ENCODE peak calls at places on chromosome 18, in nine cellular contexts. U, C, K, A, V, Z, N, H and D are unnamed samples.

GRCh38 chr18:51363384-51363783 is 165.9 kb upstream of the MEX3C start:
- DNase-seq in U (no peak), C (no peak), K (no peak), A (no peak), V (no peak), Z (no peak), N (no peak), H (no peak), D (no peak)

GRCh38 chr18:76573325-76574025 is 78.4 kb upstream of the ZNF516 start:
- DNase-seq in U (peak), C (no peak), K (no peak), A (no peak), V (peak), Z (no peak), N (no peak), H (no peak), D (peak)

GRCh38 chr18:378039-378438 is 110.2 kb upstream of the THOC1 start:
- DNase-seq in U (no peak), C (no peak), K (no peak), A (no peak), V (no peak), Z (no peak), N (no peak), H (no peak), D (no peak)

GRCh38 chr18:48453330-48454063 is 44.3 kb upstream of the ZBTB7C start:
- DNase-seq in U (no peak), C (no peak), K (no peak), A (no peak), V (no peak), Z (no peak), N (no peak), H (no peak), D (peak)

GRCh38 chr18:75782826-75783225 is 355.3 kb upstream of the SMIM21 start:
- DNase-seq in U (no peak), C (no peak), K (no peak), A (no peak), V (no peak), Z (no peak), N (no peak), H (no peak), D (no peak)

GRCh38 chr18:59917422-59917821 is 17.6 kb downstream of the PMAIP1 start:
- DNase-seq in U (peak), C (no peak), K (peak), A (no peak), V (no peak), Z (no peak), N (no peak), H (no peak), D (peak)

GRCh38 chr18:73638709-73639108 is 508.9 kb downstream of the FBXO15 start:
- DNase-seq in U (peak), C (no peak), K (no peak), A (no peak), V (no peak), Z (no peak), N (no peak), H (no peak), D (no peak)

GRCh38 chr18:55779461-55779710 is 191.4 kb upstream of the TCF4 start:
- DNase-seq in U (no peak), C (no peak), K (no peak), A (no peak), V (no peak), Z (no peak), N (peak), H (no peak), D (peak)

GRCh38 chr18:80009661-80010550 is 21.5 kb upstream of the TXNL4A start:
- DNase-seq in U (peak), C (no peak), K (peak), A (no peak), V (peak), Z (no peak), N (peak), H (no peak), D (peak)

GRCh38 chr18:67001052-67001451 is 397.2 kb upstream of the CDH19 start:
- DNase-seq in U (no peak), C (no peak), K (no peak), A (no peak), V (peak), Z (no peak), N (no peak), H (no peak), D (no peak)

GRCh38 chr18:370753-371615 is 103.1 kb upstream of the THOC1 start:
- DNase-seq in U (no peak), C (no peak), K (no peak), A (no peak), V (no peak), Z (no peak), N (no peak), H (no peak), D (no peak)

GRCh38 chr18:76657911-76658475 is 163.0 kb upstream of the ZNF516 start:
- DNase-seq in U (no peak), C (no peak), K (no peak), A (no peak), V (no peak), Z (no peak), N (no peak), H (no peak), D (no peak)

GRCh38 chr18:50967714-50968661 is at the start of gene ELAC1:
- DNase-seq in U (peak), C (peak), K (peak), A (peak), V (peak), Z (peak), N (peak), H (peak), D (peak)

GRCh38 chr18:11529081-11529480 is 80.3 kb upstream of the SLC35G4 start:
- DNase-seq in U (peak), C (no peak), K (no peak), A (no peak), V (no peak), Z (no peak), N (no peak), H (no peak), D (no peak)

GRCh38 chr18:79389689-79390088 is 6.0 kb upstream of the NFATC1 start:
- DNase-seq in U (no peak), C (no peak), K (no peak), A (no peak), V (no peak), Z (no peak), N (no peak), H (no peak), D (no peak)

GRCh38 chr18:23703057-23703986 is 14.1 kb downstream of the LAMA3 start:
- DNase-seq in U (peak), C (no peak), K (no peak), A (no peak), V (no peak), Z (peak), N (no peak), H (no peak), D (peak)
- TF ChIP-seq CTCF in U (peak), C (no peak), K (peak), A (peak), V (peak), Z (peak), N (peak), H (no peak), D (peak)

GRCh38 chr18:7111134-7111533 is 6.5 kb downstream of the LAMA1 start:
- DNase-seq in U (no peak), C (no peak), K (no peak), A (no peak), V (no peak), Z (no peak), N (no peak), H (no peak), D (no peak)

GRCh38 chr18:7116832-7117389 is 686 bp downstream of the LAMA1 start:
- DNase-seq in U (no peak), C (no peak), K (no peak), A (no peak), V (no peak), Z (no peak), N (no peak), H (peak), D (peak)

GRCh38 chr18:7117390-7118355 is at the start of gene LAMA1:
- DNase-seq in U (peak), C (no peak), K (no peak), A (no peak), V (no peak), Z (no peak), N (no peak), H (peak), D (peak)

GRCh38 chr18:7116001-7116831 is 1.4 kb downstream of the LAMA1 start:
- DNase-seq in U (peak), C (no peak), K (no peak), A (no peak), V (peak), Z (no peak), N (no peak), H (no peak), D (peak)
- H3K4me3 ChIP-seq in U (peak), C (no peak), K (no peak), A (peak), V (peak), Z (peak), N (peak), H (peak), D (peak)

DNA sequence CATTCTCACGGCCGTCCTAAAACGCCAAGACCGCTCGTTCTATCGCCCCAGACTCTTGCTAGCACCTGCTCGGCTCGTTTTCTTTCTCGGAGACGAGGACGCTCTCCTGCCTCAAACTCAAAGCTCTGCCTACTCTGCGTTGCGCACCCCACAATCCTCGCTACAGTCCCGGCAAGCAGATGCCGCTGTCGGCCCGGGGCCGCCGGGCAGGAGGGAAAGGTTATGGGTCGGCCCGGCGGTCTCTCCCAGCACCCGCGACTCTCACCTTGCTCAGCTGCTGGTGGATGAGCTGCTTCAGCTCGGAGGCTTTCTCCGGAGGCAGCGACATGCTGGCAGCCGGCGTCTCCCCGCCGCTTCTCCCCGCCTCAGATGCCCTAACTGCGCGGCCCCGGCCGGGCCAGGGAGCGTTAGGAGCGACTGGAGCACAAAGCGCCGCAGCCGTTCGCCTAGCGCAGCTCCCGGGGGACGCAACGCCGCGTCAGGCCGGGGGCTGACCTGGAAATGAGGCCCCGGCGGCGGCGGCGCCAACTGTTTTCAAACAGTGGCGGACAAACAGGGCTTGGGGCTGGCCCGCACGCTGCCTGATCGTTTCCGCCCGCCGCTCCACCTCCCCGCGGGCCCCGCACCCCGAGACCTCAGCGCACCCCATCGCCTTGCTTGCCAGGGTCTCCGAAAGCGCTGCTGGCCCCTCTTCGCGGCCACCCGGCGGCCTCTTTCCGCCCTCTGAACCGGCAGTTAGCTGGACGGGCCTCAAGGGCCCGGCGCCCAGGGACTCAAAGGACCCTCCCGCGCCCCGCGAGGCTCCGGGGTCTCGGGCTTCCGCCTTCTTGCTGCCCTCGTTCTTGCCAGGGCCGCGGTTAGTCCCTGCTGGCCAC is at the start of the genes CEP76 and PSMG2:
- DNase-seq in U (peak), C (peak), K (peak), A (peak), V (peak), Z (peak), N (peak), H (peak), D (peak)
- TF ChIP-seq CTCF in U (no peak), C (no peak), K (no peak), A (no peak), V (no peak), Z (no peak), N (no peak), H (no peak), D (no peak)

GRCh38 chr18:70245941-70246537 is 40.6 kb upstream of the RTTN start:
- DNase-seq in U (no peak), C (no peak), K (no peak), A (no peak), V (no peak), Z (no peak), N (no peak), H (no peak), D (no peak)

GRCh38 chr18:70243131-70243530 is 37.6 kb upstream of the RTTN start:
- DNase-seq in U (no peak), C (no peak), K (no peak), A (no peak), V (no peak), Z (peak), N (no peak), H (no peak), D (peak)

GRCh38 chr18:70249118-70249517 is 39.7 kb upstream of the SOCS6 start:
- DNase-seq in U (peak), C (no peak), K (no peak), A (no peak), V (no peak), Z (no peak), N (no peak), H (no peak), D (peak)

DNA sequence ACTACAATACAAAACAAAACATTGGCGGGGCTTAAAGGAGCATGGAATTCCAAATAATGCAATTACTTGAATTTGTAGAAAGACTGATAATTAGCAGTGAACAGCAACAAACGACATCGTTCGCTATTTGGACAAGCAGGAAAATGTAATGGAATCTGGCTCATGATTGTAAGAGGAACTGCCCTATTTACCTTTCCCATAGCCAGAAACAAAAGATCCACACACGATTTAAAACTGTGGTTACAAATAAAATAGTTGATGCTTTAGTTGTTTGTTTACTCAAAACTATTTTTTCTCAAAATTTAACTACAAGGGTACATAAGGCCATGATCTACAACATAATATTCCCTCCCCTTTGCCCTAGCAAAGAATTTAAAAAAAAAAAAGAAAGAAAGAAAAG is 38.1 kb upstream of the RTTN start:
- DNase-seq in U (no peak), C (no peak), K (no peak), A (no peak), V (no peak), Z (no peak), N (no peak), H (no peak), D (peak)
- H3K4me3 ChIP-seq in U (no peak), C (no peak), K (no peak), A (no peak), V (no peak), Z (no peak), N (no peak), H (no peak), D (no peak)

GRCh38 chr18:25235648-25236047 is 116.3 kb downstream of the ZNF521 start:
- DNase-seq in U (no peak), C (no peak), K (no peak), A (no peak), V (no peak), Z (no peak), N (no peak), H (no peak), D (no peak)
- TF ChIP-seq CTCF in U (no peak), C (no peak), K (no peak), A (no peak), V (no peak), Z (no peak), N (no peak), H (no peak), D (no peak)

GRCh38 chr18:57789105-57789504 is 14.0 kb downstream of the ATP8B1 start:
- DNase-seq in U (peak), C (no peak), K (no peak), A (no peak), V (peak), Z (no peak), N (no peak), H (no peak), D (peak)
- H3K4me3 ChIP-seq in U (peak), C (no peak), K (no peak), A (no peak), V (no peak), Z (no peak), N (no peak), H (no peak), D (no peak)